ENCODE peak calls at places on chromosomes 4 and X, in six cellular contexts. One of them, this sample, is unnamed.

GRCh38 chrX:295136-295535 is 14.0 kb downstream of the PLCXD1 start:
- DNase-seq in endothelial cell of umbilical vein: no peak
- DNase-seq in fibroblast of pulmonary artery: no peak
- DNase-seq in fibroblast of villous mesenchyme: no peak
- DNase-seq in GM23338: no peak
- DNase-seq in cardiac muscle cell: no peak
- DNase-seq in this sample: no peak

GRCh38 chr4:113468165-113469022 is 293.1 kb downstream of the CAMK2D start:
- DNase-seq in endothelial cell of umbilical vein: peak; percentile 100
- DNase-seq in fibroblast of pulmonary artery: peak; percentile 100
- DNase-seq in fibroblast of villous mesenchyme: peak; percentile 99
- DNase-seq in GM23338: peak; percentile 74
- DNase-seq in cardiac muscle cell: peak; percentile 99
- DNase-seq in this sample: no peak

GRCh38 chrX:39910651-39911050 is 187.1 kb downstream of the BCOR start:
- DNase-seq in endothelial cell of umbilical vein: no peak
- DNase-seq in fibroblast of pulmonary artery: no peak
- DNase-seq in fibroblast of villous mesenchyme: no peak
- DNase-seq in GM23338: no peak
- DNase-seq in cardiac muscle cell: no peak
- DNase-seq in this sample: no peak

GRCh38 chr4:68732653-68733466 is 62.4 kb upstream of the UGT2B15 start:
- DNase-seq in endothelial cell of umbilical vein: no peak
- DNase-seq in fibroblast of pulmonary artery: no peak
- DNase-seq in fibroblast of villous mesenchyme: no peak
- DNase-seq in GM23338: no peak
- DNase-seq in cardiac muscle cell: no peak
- DNase-seq in this sample: peak; percentile 16

GRCh38 chr4:138241281-138242075 is 671 bp downstream of the SLC7A11 start:
- DNase-seq in endothelial cell of umbilical vein: peak; percentile 54
- DNase-seq in fibroblast of pulmonary artery: peak; percentile 54
- DNase-seq in fibroblast of villous mesenchyme: peak; percentile 49
- DNase-seq in GM23338: peak; percentile 30
- DNase-seq in cardiac muscle cell: peak; percentile 42
- DNase-seq in this sample: no peak

GRCh38 chr4:3322059-3322550 is 29.3 kb downstream of the RGS12 start:
- DNase-seq in endothelial cell of umbilical vein: no peak
- DNase-seq in fibroblast of pulmonary artery: peak; percentile 54
- DNase-seq in fibroblast of villous mesenchyme: peak; percentile 14
- DNase-seq in GM23338: peak; percentile 44
- DNase-seq in cardiac muscle cell: peak; percentile 57
- DNase-seq in this sample: no peak

GRCh38 chr4:83113429-83113786 is 1.1 kb downstream of the PLAC8 start:
- DNase-seq in endothelial cell of umbilical vein: no peak
- DNase-seq in fibroblast of pulmonary artery: no peak
- DNase-seq in fibroblast of villous mesenchyme: no peak
- DNase-seq in GM23338: no peak
- DNase-seq in cardiac muscle cell: no peak
- DNase-seq in this sample: no peak

GRCh38 chrX:44343412-44343942 is at the start of gene EFHC2:
- DNase-seq in endothelial cell of umbilical vein: peak; percentile 1
- DNase-seq in fibroblast of pulmonary artery: peak; percentile 20
- DNase-seq in fibroblast of villous mesenchyme: peak; percentile 3
- DNase-seq in GM23338: peak; percentile 56
- DNase-seq in cardiac muscle cell: peak; percentile 51
- DNase-seq in this sample: peak; percentile 10

GRCh38 chrX:77788050-77788449 is 2.0 kb upstream of the ATRX start:
- DNase-seq in endothelial cell of umbilical vein: peak; percentile 42
- DNase-seq in fibroblast of pulmonary artery: no peak
- DNase-seq in fibroblast of villous mesenchyme: peak; percentile 59
- DNase-seq in GM23338: peak; percentile 21
- DNase-seq in cardiac muscle cell: no peak
- DNase-seq in this sample: no peak

GRCh38 chrX:497201-497710 is 110.5 kb upstream of the PPP2R3B start:
- DNase-seq in endothelial cell of umbilical vein: no peak
- DNase-seq in fibroblast of pulmonary artery: no peak
- DNase-seq in fibroblast of villous mesenchyme: no peak
- DNase-seq in GM23338: no peak
- DNase-seq in cardiac muscle cell: no peak
- DNase-seq in this sample: no peak

GRCh38 chr4:141134586-141134985 is 1.3 kb upstream of the RNF150 start:
- DNase-seq in endothelial cell of umbilical vein: no peak
- DNase-seq in fibroblast of pulmonary artery: no peak
- DNase-seq in fibroblast of villous mesenchyme: no peak
- DNase-seq in GM23338: peak; percentile 6
- DNase-seq in cardiac muscle cell: no peak
- DNase-seq in this sample: no peak

DNA sequence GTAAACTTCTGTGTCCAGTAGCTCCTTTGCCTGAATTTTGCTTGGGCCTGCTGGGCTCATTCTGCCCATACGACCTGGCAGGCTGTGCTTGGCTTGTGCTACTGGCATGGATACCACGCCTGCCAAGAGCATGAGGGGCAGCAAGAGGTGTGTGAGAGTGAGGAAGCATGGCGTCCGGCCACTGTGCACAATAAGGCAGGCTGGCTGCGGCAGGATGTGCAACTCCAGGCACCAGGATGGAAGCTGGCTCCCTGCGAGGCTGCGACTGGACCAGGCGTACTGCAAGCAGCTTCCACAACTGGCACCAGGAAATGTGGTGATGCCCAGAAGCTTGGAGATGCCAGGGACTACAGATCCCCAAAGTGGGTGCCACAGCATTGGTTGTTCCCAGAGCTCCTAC is 709.3 kb downstream of the PCDH18 start:
- DNase-seq in endothelial cell of umbilical vein: no peak
- DNase-seq in fibroblast of pulmonary artery: no peak
- DNase-seq in fibroblast of villous mesenchyme: no peak
- DNase-seq in GM23338: no peak
- DNase-seq in cardiac muscle cell: no peak
- DNase-seq in this sample: no peak
- TF ChIP-seq CTCF in endothelial cell of umbilical vein: no peak
- TF ChIP-seq CTCF in fibroblast of pulmonary artery: no peak
- TF ChIP-seq CTCF in fibroblast of villous mesenchyme: no peak
- TF ChIP-seq CTCF in GM23338: no peak
- TF ChIP-seq CTCF in cardiac muscle cell: no peak
- TF ChIP-seq CTCF in this sample: no peak

DNA sequence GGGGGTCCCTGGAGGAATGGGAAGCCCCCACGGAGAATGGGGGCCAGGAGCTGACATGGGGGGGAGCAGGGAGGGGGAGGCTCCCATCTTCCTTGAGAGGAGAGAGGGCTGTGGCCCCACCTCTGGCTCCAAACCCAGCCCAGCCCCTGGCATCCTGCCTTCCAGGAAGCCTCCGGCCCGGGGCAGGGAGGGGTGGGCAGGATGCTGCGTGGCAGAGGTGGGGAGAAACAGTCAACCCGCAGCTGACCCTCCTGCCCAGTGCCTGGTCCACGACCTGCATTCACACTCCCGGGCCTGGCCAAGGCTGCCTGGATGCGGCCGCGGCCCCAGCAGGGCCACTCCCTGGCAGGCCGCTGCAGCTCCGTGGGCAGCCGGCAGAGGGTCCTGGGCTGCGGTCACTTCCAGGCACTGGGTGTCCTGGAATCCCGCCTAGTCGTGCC is 39.0 kb downstream of the CPLX1 start:
- DNase-seq in endothelial cell of umbilical vein: peak; percentile 35
- DNase-seq in fibroblast of pulmonary artery: no peak
- DNase-seq in fibroblast of villous mesenchyme: no peak
- DNase-seq in GM23338: no peak
- DNase-seq in cardiac muscle cell: no peak
- DNase-seq in this sample: no peak
- TF ChIP-seq CTCF in endothelial cell of umbilical vein: peak; percentile 83
- TF ChIP-seq CTCF in fibroblast of pulmonary artery: no peak
- TF ChIP-seq CTCF in fibroblast of villous mesenchyme: peak; percentile 13
- TF ChIP-seq CTCF in GM23338: no peak
- TF ChIP-seq CTCF in cardiac muscle cell: peak; percentile 20
- TF ChIP-seq CTCF in this sample: no peak

GRCh38 chrX:140507223-140507981 is 2.5 kb upstream of the SOX3 start:
- DNase-seq in endothelial cell of umbilical vein: no peak
- DNase-seq in fibroblast of pulmonary artery: no peak
- DNase-seq in fibroblast of villous mesenchyme: no peak
- DNase-seq in GM23338: no peak
- DNase-seq in cardiac muscle cell: no peak
- DNase-seq in this sample: no peak
- TF ChIP-seq CTCF in endothelial cell of umbilical vein: no peak
- TF ChIP-seq CTCF in fibroblast of pulmonary artery: no peak
- TF ChIP-seq CTCF in fibroblast of villous mesenchyme: no peak
- TF ChIP-seq CTCF in GM23338: no peak
- TF ChIP-seq CTCF in cardiac muscle cell: no peak
- TF ChIP-seq CTCF in this sample: no peak

GRCh38 chr4:4775493-4776004 is 83.9 kb upstream of the MSX1 start:
- DNase-seq in endothelial cell of umbilical vein: no peak
- DNase-seq in fibroblast of pulmonary artery: no peak
- DNase-seq in fibroblast of villous mesenchyme: no peak
- DNase-seq in GM23338: no peak
- DNase-seq in cardiac muscle cell: no peak
- DNase-seq in this sample: no peak

GRCh38 chr4:4776335-4776734 is 83.1 kb upstream of the MSX1 start:
- DNase-seq in endothelial cell of umbilical vein: no peak
- DNase-seq in fibroblast of pulmonary artery: no peak
- DNase-seq in fibroblast of villous mesenchyme: no peak
- DNase-seq in GM23338: no peak
- DNase-seq in cardiac muscle cell: no peak
- DNase-seq in this sample: no peak

GRCh38 chr4:4771160-4771559 is 88.3 kb upstream of the MSX1 start:
- DNase-seq in endothelial cell of umbilical vein: no peak
- DNase-seq in fibroblast of pulmonary artery: no peak
- DNase-seq in fibroblast of villous mesenchyme: no peak
- DNase-seq in GM23338: no peak
- DNase-seq in cardiac muscle cell: no peak
- DNase-seq in this sample: no peak

GRCh38 chr4:4770610-4771009 is 88.9 kb upstream of the MSX1 start:
- DNase-seq in endothelial cell of umbilical vein: no peak
- DNase-seq in fibroblast of pulmonary artery: no peak
- DNase-seq in fibroblast of villous mesenchyme: no peak
- DNase-seq in GM23338: no peak
- DNase-seq in cardiac muscle cell: no peak
- DNase-seq in this sample: no peak

DNA sequence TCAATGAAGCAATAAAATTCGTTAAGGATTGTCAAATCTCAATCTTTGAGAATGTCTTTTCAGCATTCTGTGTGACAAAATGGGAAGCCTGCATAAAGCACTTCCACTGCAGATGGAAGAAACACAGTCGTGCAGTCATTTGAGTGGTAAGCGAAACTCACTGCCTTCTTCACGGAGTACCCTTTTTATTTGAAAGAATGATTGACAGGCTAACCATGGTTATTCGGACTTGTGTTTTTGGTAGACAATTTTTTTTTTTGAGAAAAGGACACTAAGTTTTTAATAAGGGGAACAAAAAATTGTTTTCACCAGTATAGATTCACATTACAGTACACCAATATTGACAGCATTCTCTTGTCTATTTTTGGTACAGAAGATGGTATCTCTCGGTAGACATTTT is 86.9 kb upstream of the MSX1 start:
- DNase-seq in endothelial cell of umbilical vein: no peak
- DNase-seq in fibroblast of pulmonary artery: no peak
- DNase-seq in fibroblast of villous mesenchyme: no peak
- DNase-seq in GM23338: no peak
- DNase-seq in cardiac muscle cell: no peak
- DNase-seq in this sample: no peak
- TF ChIP-seq CTCF in endothelial cell of umbilical vein: no peak
- TF ChIP-seq CTCF in fibroblast of pulmonary artery: no peak
- TF ChIP-seq CTCF in fibroblast of villous mesenchyme: no peak
- TF ChIP-seq CTCF in GM23338: no peak
- TF ChIP-seq CTCF in cardiac muscle cell: no peak
- TF ChIP-seq CTCF in this sample: no peak

DNA sequence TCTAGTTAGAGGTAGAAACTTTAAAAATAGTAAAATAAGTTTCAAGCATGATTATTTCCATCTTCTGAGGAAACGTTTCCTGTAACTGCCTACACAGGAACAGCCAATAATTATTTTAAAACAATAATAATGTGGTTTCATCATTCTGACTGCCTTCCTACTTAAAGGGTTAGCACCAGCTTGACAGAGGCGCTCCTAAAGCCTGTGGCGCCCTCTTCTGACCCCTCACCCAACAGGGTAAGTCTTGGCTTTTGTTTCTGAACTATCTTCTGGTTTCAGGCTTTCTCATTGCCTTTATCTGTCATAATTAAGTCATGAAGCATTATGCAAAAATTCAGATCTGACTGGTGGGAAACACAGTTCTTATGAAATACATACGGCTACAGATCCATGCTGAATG is 96.7 kb downstream of the ITM2A start:
- DNase-seq in endothelial cell of umbilical vein: peak; percentile 2
- DNase-seq in fibroblast of pulmonary artery: peak; percentile 8
- DNase-seq in fibroblast of villous mesenchyme: no peak
- DNase-seq in GM23338: peak; percentile 46
- DNase-seq in cardiac muscle cell: peak; percentile 74
- DNase-seq in this sample: no peak
- TF ChIP-seq CTCF in endothelial cell of umbilical vein: peak; percentile 15
- TF ChIP-seq CTCF in fibroblast of pulmonary artery: peak; percentile 4
- TF ChIP-seq CTCF in fibroblast of villous mesenchyme: no peak
- TF ChIP-seq CTCF in GM23338: peak; percentile 66
- TF ChIP-seq CTCF in cardiac muscle cell: peak; percentile 48
- TF ChIP-seq CTCF in this sample: peak; percentile 37